ENCODE peak calls at places on chromosomes 11 and 22, in eight cellular contexts. One of them, this sample, is unnamed. For H3K4me1, the result is how much of the 10 kb centered on the place peaks cover.

GRCh38 chr22:25746012-25746373 is 4.0 kb downstream of the MYO18B start:
- DNase-seq in GM12878: no peak
- DNase-seq in kidney: no peak
- DNase-seq in PC-9: peak
- DNase-seq in heart left ventricle: no peak
- DNase-seq in neuronal stem cell: no peak
- DNase-seq in uterus: no peak
- DNase-seq in Peyer's patch: no peak
- DNase-seq in this sample: peak

GRCh38 chr11:118530683-118531596 is at the start of gene TMEM25:
- DNase-seq in GM12878: no peak
- DNase-seq in kidney: peak
- DNase-seq in PC-9: no peak
- DNase-seq in heart left ventricle: peak
- DNase-seq in neuronal stem cell: peak
- DNase-seq in uterus: peak
- DNase-seq in Peyer's patch: peak
- DNase-seq in this sample: peak

GRCh38 chr11:65003282-65003681 is 6.5 kb upstream of the BATF2 start:
- DNase-seq in GM12878: no peak
- DNase-seq in kidney: no peak
- DNase-seq in PC-9: no peak
- DNase-seq in heart left ventricle: no peak
- DNase-seq in neuronal stem cell: no peak
- DNase-seq in uterus: no peak
- DNase-seq in Peyer's patch: no peak
- DNase-seq in this sample: peak

GRCh38 chr11:112366777-112367176 is 106.1 kb upstream of the PLET1 start:
- DNase-seq in GM12878: no peak
- DNase-seq in kidney: no peak
- DNase-seq in PC-9: no peak
- DNase-seq in heart left ventricle: no peak
- DNase-seq in neuronal stem cell: no peak
- DNase-seq in uterus: no peak
- DNase-seq in Peyer's patch: no peak
- DNase-seq in this sample: no peak

GRCh38 chr11:119284344-119285157 is 32.4 kb downstream of the MCAM start:
- DNase-seq in GM12878: no peak
- DNase-seq in kidney: no peak
- DNase-seq in PC-9: peak
- DNase-seq in heart left ventricle: no peak
- DNase-seq in neuronal stem cell: no peak
- DNase-seq in uterus: no peak
- DNase-seq in Peyer's patch: no peak
- DNase-seq in this sample: no peak

GRCh38 chr22:46350646-46351045 is 15.1 kb downstream of the TRMU start:
- DNase-seq in GM12878: no peak
- DNase-seq in kidney: peak
- DNase-seq in PC-9: no peak
- DNase-seq in heart left ventricle: no peak
- DNase-seq in neuronal stem cell: no peak
- DNase-seq in uterus: no peak
- DNase-seq in Peyer's patch: no peak
- DNase-seq in this sample: no peak

GRCh38 chr11:3942160-3942955 is 86.9 kb downstream of the STIM1 start:
- DNase-seq in GM12878: no peak
- DNase-seq in kidney: no peak
- DNase-seq in PC-9: no peak
- DNase-seq in heart left ventricle: no peak
- DNase-seq in neuronal stem cell: no peak
- DNase-seq in uterus: no peak
- DNase-seq in Peyer's patch: no peak
- DNase-seq in this sample: no peak

GRCh38 chr11:27213232-27213660 is 149.8 kb downstream of the CCDC34 start:
- DNase-seq in GM12878: peak
- DNase-seq in kidney: no peak
- DNase-seq in PC-9: peak
- DNase-seq in heart left ventricle: no peak
- DNase-seq in neuronal stem cell: peak
- DNase-seq in uterus: no peak
- DNase-seq in Peyer's patch: no peak
- DNase-seq in this sample: no peak

GRCh38 chr22:43210631-43211515 is 23.9 kb upstream of the TTLL12 start:
- DNase-seq in GM12878: no peak
- DNase-seq in kidney: peak
- DNase-seq in PC-9: no peak
- DNase-seq in heart left ventricle: no peak
- DNase-seq in neuronal stem cell: no peak
- DNase-seq in uterus: no peak
- DNase-seq in Peyer's patch: no peak
- DNase-seq in this sample: peak

GRCh38 chr11:5620606-5621521 is 3.9 kb upstream of the TRIM34 start:
- DNase-seq in GM12878: no peak
- DNase-seq in kidney: no peak
- DNase-seq in PC-9: peak
- DNase-seq in heart left ventricle: no peak
- DNase-seq in neuronal stem cell: no peak
- DNase-seq in uterus: no peak
- DNase-seq in Peyer's patch: no peak
- DNase-seq in this sample: peak

GRCh38 chr11:126080206-126080941 is 17.7 kb upstream of the CDON start:
- DNase-seq in GM12878: no peak
- DNase-seq in kidney: no peak
- DNase-seq in PC-9: peak
- DNase-seq in heart left ventricle: no peak
- DNase-seq in neuronal stem cell: no peak
- DNase-seq in uterus: no peak
- DNase-seq in Peyer's patch: no peak
- DNase-seq in this sample: no peak

GRCh38 chr11:15923169-15923568 is 433.2 kb downstream of the SOX6 start:
- DNase-seq in GM12878: no peak
- DNase-seq in kidney: no peak
- DNase-seq in PC-9: no peak
- DNase-seq in heart left ventricle: no peak
- DNase-seq in neuronal stem cell: no peak
- DNase-seq in uterus: no peak
- DNase-seq in Peyer's patch: no peak
- DNase-seq in this sample: no peak

GRCh38 chr11:81237139-81237538 is 1496.5 kb downstream of the FAM181B start:
- DNase-seq in GM12878: no peak
- DNase-seq in kidney: no peak
- DNase-seq in PC-9: peak
- DNase-seq in heart left ventricle: no peak
- DNase-seq in neuronal stem cell: peak
- DNase-seq in uterus: no peak
- DNase-seq in Peyer's patch: no peak
- DNase-seq in this sample: no peak

GRCh38 chr11:99988105-99988907 is 698.8 kb upstream of the ARHGAP42 start:
- DNase-seq in GM12878: no peak
- DNase-seq in kidney: no peak
- DNase-seq in PC-9: no peak
- DNase-seq in heart left ventricle: no peak
- DNase-seq in neuronal stem cell: no peak
- DNase-seq in uterus: no peak
- DNase-seq in Peyer's patch: no peak
- DNase-seq in this sample: peak

GRCh38 chr22:26592368-26593015 is 2.6 kb upstream of the TPST2 start:
- DNase-seq in GM12878: peak
- DNase-seq in kidney: no peak
- DNase-seq in PC-9: no peak
- DNase-seq in heart left ventricle: no peak
- DNase-seq in neuronal stem cell: no peak
- DNase-seq in uterus: no peak
- DNase-seq in Peyer's patch: no peak
- DNase-seq in this sample: no peak

DNA sequence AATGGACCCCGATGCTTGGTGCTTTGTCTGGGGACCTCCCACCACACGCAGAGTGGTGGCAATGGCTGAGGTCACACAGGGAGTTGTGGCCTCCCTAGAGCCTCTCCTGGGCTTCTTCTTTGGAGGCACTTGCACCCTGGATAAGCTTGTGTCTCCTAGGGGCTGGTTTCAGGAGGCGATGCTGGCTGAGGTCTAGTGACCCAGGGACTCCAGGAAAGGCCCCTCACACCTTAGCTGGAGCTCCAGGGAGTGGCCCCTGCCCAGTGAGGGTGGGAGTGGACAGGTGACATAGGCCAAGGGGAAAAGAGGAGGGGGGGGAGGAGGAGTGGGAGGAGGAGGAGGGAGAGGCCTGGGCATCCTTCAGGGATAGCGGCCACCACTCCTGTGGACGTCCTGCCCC is 810 bp downstream of the IGLL1 start:
- DNase-seq in GM12878: no peak
- DNase-seq in kidney: no peak
- DNase-seq in PC-9: no peak
- DNase-seq in heart left ventricle: no peak
- DNase-seq in neuronal stem cell: no peak
- DNase-seq in uterus: no peak
- DNase-seq in Peyer's patch: no peak
- DNase-seq in this sample: peak
- H3K4me3 ChIP-seq in GM12878: no peak
- H3K4me3 ChIP-seq in kidney: no peak
- H3K4me3 ChIP-seq in PC-9: no peak
- H3K4me3 ChIP-seq in heart left ventricle: no peak
- H3K4me3 ChIP-seq in neuronal stem cell: no peak
- H3K4me3 ChIP-seq in uterus: no peak
- H3K4me3 ChIP-seq in Peyer's patch: no peak
- H3K4me3 ChIP-seq in this sample: no peak

GRCh38 chr11:102458531-102458930 is 6.0 kb upstream of the TMEM123 start:
- DNase-seq in GM12878: no peak
- DNase-seq in kidney: no peak
- DNase-seq in PC-9: peak
- DNase-seq in heart left ventricle: no peak
- DNase-seq in neuronal stem cell: no peak
- DNase-seq in uterus: no peak
- DNase-seq in Peyer's patch: no peak
- DNase-seq in this sample: no peak
- H3K4me1 ChIP-seq in GM12878: under half
- H3K4me1 ChIP-seq in kidney: under half
- H3K4me1 ChIP-seq in PC-9: under half
- H3K4me1 ChIP-seq in heart left ventricle: under half
- H3K4me1 ChIP-seq in neuronal stem cell: under half
- H3K4me1 ChIP-seq in uterus: under half
- H3K4me1 ChIP-seq in Peyer's patch: under half
- H3K4me1 ChIP-seq in this sample: under half

DNA sequence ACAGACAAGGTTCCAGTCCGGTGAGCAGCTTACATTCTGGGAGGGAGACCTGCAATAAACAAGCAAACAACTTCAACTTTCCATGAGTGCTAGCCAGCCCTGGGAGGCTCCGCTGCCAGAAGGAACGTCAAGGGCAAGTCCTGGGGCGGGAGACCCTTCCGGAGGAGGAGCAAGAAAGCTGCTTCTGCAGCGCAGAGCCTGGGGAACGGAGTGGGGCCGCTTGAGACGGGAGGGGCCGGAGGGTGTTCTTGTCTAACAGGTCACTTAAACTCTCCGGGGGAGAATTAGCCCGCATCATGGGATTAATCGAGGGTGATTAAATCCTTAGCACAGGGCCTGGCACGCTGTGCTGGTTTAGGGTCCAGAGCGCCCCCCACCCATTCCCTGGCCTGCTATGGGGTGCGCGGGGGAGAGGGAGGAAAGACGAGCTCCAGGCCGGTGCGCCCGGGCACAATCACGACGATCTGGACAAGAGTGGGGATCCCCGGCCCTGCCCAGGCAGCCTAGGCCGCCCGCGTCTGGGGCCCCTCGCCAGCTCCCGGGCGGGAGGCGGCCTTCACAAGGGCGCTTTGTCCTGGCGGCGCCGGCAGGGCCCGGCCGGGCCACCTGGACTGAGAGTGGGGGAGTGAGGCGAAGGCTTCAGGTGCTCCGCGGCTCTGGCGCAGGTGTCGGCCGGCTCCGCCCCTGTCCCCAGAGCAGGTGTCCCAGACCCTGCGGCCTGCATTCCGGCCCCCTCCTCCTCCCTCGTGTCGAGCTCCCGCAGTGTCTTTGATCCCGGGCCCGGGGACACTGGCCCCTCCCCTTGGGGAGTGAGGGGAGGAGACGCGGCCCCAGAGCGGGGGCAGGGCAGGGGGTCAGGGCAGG is 663 bp upstream of the LARGE2 start:
- DNase-seq in GM12878: no peak
- DNase-seq in kidney: peak
- DNase-seq in PC-9: peak
- DNase-seq in heart left ventricle: no peak
- DNase-seq in neuronal stem cell: peak
- DNase-seq in uterus: peak
- DNase-seq in Peyer's patch: peak
- DNase-seq in this sample: peak
- H3K4me3 ChIP-seq in GM12878: no peak
- H3K4me3 ChIP-seq in kidney: no peak
- H3K4me3 ChIP-seq in PC-9: peak
- H3K4me3 ChIP-seq in heart left ventricle: peak
- H3K4me3 ChIP-seq in neuronal stem cell: peak
- H3K4me3 ChIP-seq in uterus: peak
- H3K4me3 ChIP-seq in Peyer's patch: peak
- H3K4me3 ChIP-seq in this sample: no peak

DNA sequence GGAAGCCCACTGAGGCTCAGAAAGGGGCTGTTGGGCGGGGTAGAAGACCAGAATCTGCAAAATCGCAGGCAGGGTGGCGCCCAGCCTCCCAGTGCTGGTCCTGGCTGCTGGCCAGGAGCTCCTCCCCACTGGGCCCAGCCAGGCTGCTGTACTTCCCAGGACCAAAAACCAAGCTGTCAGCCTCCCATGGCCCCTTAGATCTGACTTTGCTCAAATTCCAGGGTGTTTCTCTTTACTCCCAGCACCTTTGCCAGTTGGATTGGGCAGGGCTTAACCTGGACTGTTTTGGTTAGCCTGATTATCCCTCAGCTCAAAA is 44.2 kb upstream of the WEE1 start:
- DNase-seq in GM12878: no peak
- DNase-seq in kidney: no peak
- DNase-seq in PC-9: no peak
- DNase-seq in heart left ventricle: no peak
- DNase-seq in neuronal stem cell: no peak
- DNase-seq in uterus: peak
- DNase-seq in Peyer's patch: peak
- DNase-seq in this sample: peak
- H3K4me1 ChIP-seq in GM12878: under half
- H3K4me1 ChIP-seq in kidney: under half
- H3K4me1 ChIP-seq in PC-9: half or more
- H3K4me1 ChIP-seq in heart left ventricle: under half
- H3K4me1 ChIP-seq in neuronal stem cell: under half
- H3K4me1 ChIP-seq in uterus: under half
- H3K4me1 ChIP-seq in Peyer's patch: under half
- H3K4me1 ChIP-seq in this sample: under half

GRCh38 chr22:49967333-49968241 is 7.0 kb downstream of the PIM3 start:
- DNase-seq in GM12878: no peak
- DNase-seq in kidney: peak
- DNase-seq in PC-9: no peak
- DNase-seq in heart left ventricle: peak
- DNase-seq in neuronal stem cell: no peak
- DNase-seq in uterus: peak
- DNase-seq in Peyer's patch: peak
- DNase-seq in this sample: peak
- H3K4me3 ChIP-seq in GM12878: no peak
- H3K4me3 ChIP-seq in kidney: no peak
- H3K4me3 ChIP-seq in PC-9: no peak
- H3K4me3 ChIP-seq in heart left ventricle: no peak
- H3K4me3 ChIP-seq in neuronal stem cell: no peak
- H3K4me3 ChIP-seq in uterus: peak
- H3K4me3 ChIP-seq in Peyer's patch: peak
- H3K4me3 ChIP-seq in this sample: peak

This sample was measured in osteoblast.